ENCODE peak calls at places on chromosomes 5 and 9, in six cellular contexts. L is CD8-positive, alpha-beta T cell; V is NCI-H524; C is skeletal muscle cell; M is T follicular helper cell; A is IMR-90. J is an unnamed sample.

GRCh38 chr9:133485531-133486260 is 6.8 kb upstream of the SLC2A6 start:
- DNase-seq in M (no peak), A (no peak), C (no peak), L (no peak), V (no peak), J (no peak)

GRCh38 chr9:131410051-131410491 is 16.2 kb downstream of the PRRC2B start:
- DNase-seq in M (no peak), A (peak; percentile 55), L (no peak), C (peak; percentile 47), V (peak; percentile 95), J (no peak)

GRCh38 chr5:32960340-32961065 is 249.4 kb downstream of the NPR3 start:
- DNase-seq in L (no peak), V (no peak), A (peak; percentile 24), M (no peak), C (no peak), J (no peak)

GRCh38 chr5:171606414-171607024 is 179.1 kb upstream of the SMIM23 start:
- DNase-seq in M (no peak), V (peak; percentile 11), C (no peak), A (peak; percentile 10), L (no peak), J (no peak)

GRCh38 chr5:72301557-72301956 is 18.5 kb downstream of the MRPS27 start:
- DNase-seq in M (no peak), V (peak; percentile 90), C (no peak), A (no peak), L (no peak), J (no peak)

GRCh38 chr9:12784461-12785250 is 9.8 kb downstream of the LURAP1L start:
- DNase-seq in V (no peak), C (peak; percentile 96), L (no peak), A (peak; percentile 98), M (no peak), J (peak; percentile 47)

GRCh38 chr5:177471610-177472356 is 1.7 kb downstream of the DBN1 start:
- DNase-seq in V (no peak), A (peak; percentile 65), L (no peak), C (no peak), M (no peak), J (no peak)

GRCh38 chr5:173786296-173787187 is 101.6 kb upstream of the CPEB4 start:
- DNase-seq in A (no peak), L (no peak), V (no peak), C (no peak), M (no peak), J (no peak)

J was measured in AG09319.